ENCODE peak calls at places on chromosomes 16 and 17, in eight cellular contexts. N is kidney, M is ovary, K is Caco-2, O is suprapubic skin, Y is left ventricle myocardium inferior, D is body of pancreas, Z is HCT116. P is an unnamed sample. For H3K4me1, the result is how much of the 10 kb centered on the place peaks cover.

GRCh38 chr17:69443138-69443537 is 28.6 kb downstream of the MAP2K6 start:
- DNase-seq in N (no peak), M (no peak), K (no peak), O (no peak), Y (no peak), D (no peak), Z (no peak), P (no peak)

GRCh38 chr16:64196444-64196843 is 925.4 kb downstream of the CDH11 start:
- DNase-seq in N (no peak), M (no peak), K (no peak), O (no peak), Y (no peak), D (no peak), Z (no peak), P (no peak)

GRCh38 chr16:51591480-51591879 is 440.4 kb upstream of the SALL1 start:
- DNase-seq in N (no peak), M (no peak), K (no peak), O (no peak), Y (no peak), D (no peak), Z (no peak), P (no peak)

GRCh38 chr16:4391635-4392381 is 20.2 kb downstream of the VASN start:
- DNase-seq in N (no peak), M (no peak), K (no peak), O (no peak), Y (no peak), D (no peak), Z (no peak), P (no peak)

GRCh38 chr16:50360033-50360778 is 8.6 kb downstream of the BRD7 start:
- DNase-seq in N (no peak), M (no peak), K (no peak), O (no peak), Y (no peak), D (peak), Z (no peak), P (no peak)

GRCh38 chr17:81635431-81635830 is 1.5 kb downstream of the NPLOC4 start:
- DNase-seq in N (peak), M (no peak), K (no peak), O (no peak), Y (no peak), D (no peak), Z (peak), P (no peak)

GRCh38 chr16:65120811-65121721 is 797 bp downstream of the CDH11 start:
- DNase-seq in N (peak), M (peak), K (no peak), O (no peak), Y (peak), D (no peak), Z (no peak), P (peak)

GRCh38 chr16:53999841-54000240 is 286.7 kb downstream of the IRX3 start:
- DNase-seq in N (no peak), M (no peak), K (no peak), O (no peak), Y (no peak), D (no peak), Z (no peak), P (no peak)

GRCh38 chr16:10405386-10405939 is 19.6 kb downstream of the ATF7IP2 start:
- DNase-seq in N (no peak), M (no peak), K (no peak), O (no peak), Y (no peak), D (peak), Z (no peak), P (peak)

GRCh38 chr16:72400257-72401078 is 228.5 kb upstream of the PMFBP1 start:
- DNase-seq in N (no peak), M (no peak), K (peak), O (no peak), Y (no peak), D (peak), Z (peak), P (peak)

GRCh38 chr16:64615647-64616280 is 506.1 kb downstream of the CDH11 start:
- DNase-seq in N (no peak), M (no peak), K (no peak), O (no peak), Y (peak), D (peak), Z (no peak), P (peak)

GRCh38 chr17:76593964-76594363 is 8.3 kb upstream of the ST6GALNAC2 start:
- DNase-seq in N (no peak), M (no peak), K (no peak), O (no peak), Y (no peak), D (no peak), Z (no peak), P (no peak)

GRCh38 chr16:84055801-84056634 is 13.4 kb upstream of the SLC38A8 start:
- DNase-seq in N (peak), M (no peak), K (no peak), O (peak), Y (no peak), D (peak), Z (no peak), P (no peak)

GRCh38 chr17:12642034-12642433 is 23.7 kb upstream of the MYOCD start:
- DNase-seq in N (no peak), M (no peak), K (no peak), O (no peak), Y (no peak), D (no peak), Z (no peak), P (no peak)

DNA sequence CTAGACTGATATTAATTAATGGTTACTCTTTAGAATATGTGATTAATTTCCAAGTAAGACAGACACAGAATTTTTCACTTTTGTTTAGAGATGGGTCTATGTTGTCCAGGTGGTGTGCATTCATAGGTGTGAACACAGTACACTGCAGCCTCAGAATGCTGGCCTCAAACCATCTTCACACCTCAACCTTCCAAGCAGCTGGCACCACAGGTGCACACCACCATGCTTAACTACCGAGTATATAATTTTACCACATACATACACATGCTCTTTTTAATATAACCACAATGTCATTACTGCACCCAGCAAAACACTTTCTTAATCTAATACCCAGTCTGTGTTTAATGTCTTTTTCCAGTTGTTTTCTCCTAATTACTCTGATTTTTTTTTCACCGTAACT is 23.9 kb downstream of the N4BP1 start:
- DNase-seq in N (no peak), M (no peak), K (no peak), O (no peak), Y (no peak), D (no peak), Z (no peak), P (no peak)
- H3K4me1 ChIP-seq in N (under half), M (under half), K (under half), O (under half), Y (half or more), D (under half), Z (under half), P (under half)

GRCh38 chr16:20257234-20257633 is 70.1 kb downstream of the GP2 start:
- DNase-seq in N (no peak), M (no peak), K (no peak), O (no peak), Y (no peak), D (no peak), Z (no peak), P (no peak)
- TF ChIP-seq CTCF in N (no peak), M (no peak), K (no peak), O (no peak), Y (no peak), D (no peak), Z (no peak), P (no peak)

GRCh38 chr17:31321481-31321880 is at the start of gene EVI2A:
- DNase-seq in N (no peak), M (no peak), K (no peak), O (no peak), Y (no peak), D (no peak), Z (no peak), P (peak)
- H3K4me3 ChIP-seq in N (peak), M (no peak), K (no peak), O (peak), Y (peak), D (no peak), Z (no peak), P (peak)

GRCh38 chr17:57530508-57530907 is 214.6 kb downstream of the CCDC182 start:
- DNase-seq in N (no peak), M (no peak), K (no peak), O (no peak), Y (no peak), D (no peak), Z (no peak), P (no peak)
- H3K4me1 ChIP-seq in N (under half), M (under half), K (half or more), O (under half), Y (half or more), D (under half), Z (under half), P (under half)

GRCh38 chr17:32610943-32611342 is 124.2 kb downstream of the CDK5R1 start:
- DNase-seq in N (no peak), M (no peak), K (no peak), O (no peak), Y (no peak), D (no peak), Z (no peak), P (no peak)
- TF ChIP-seq CTCF in N (no peak), M (no peak), K (no peak), O (no peak), Y (no peak), D (no peak), Z (no peak), P (no peak)

GRCh38 chr17:27494192-27495091 is 38.2 kb downstream of the KSR1 start:
- DNase-seq in N (peak), M (no peak), K (peak), O (peak), Y (peak), D (peak), Z (peak), P (peak)
- H3K4me3 ChIP-seq in N (peak), M (no peak), K (peak), O (peak), Y (no peak), D (no peak), Z (peak), P (no peak)

GRCh38 chr16:29232811-29233704 is 173.5 kb downstream of the NPIPB11 start:
- DNase-seq in N (no peak), M (no peak), K (no peak), O (peak), Y (no peak), D (no peak), Z (no peak), P (no peak)
- H3K4me1 ChIP-seq in N (under half), M (under half), K (under half), O (under half), Y (under half), D (under half), Z (under half), P (under half)

GRCh38 chr16:57146735-57147134 is 39.1 kb downstream of the PSME3IP1 start:
- DNase-seq in N (no peak), M (no peak), K (no peak), O (peak), Y (no peak), D (no peak), Z (no peak), P (no peak)

GRCh38 chr16:57147381-57148191 is 38.3 kb downstream of the PSME3IP1 start:
- DNase-seq in N (no peak), M (no peak), K (no peak), O (no peak), Y (no peak), D (peak), Z (no peak), P (peak)

GRCh38 chr16:57150682-57151330 is 35.0 kb downstream of the PSME3IP1 start:
- DNase-seq in N (no peak), M (no peak), K (no peak), O (no peak), Y (no peak), D (peak), Z (no peak), P (no peak)

GRCh38 chr16:57149391-57149790 is 36.4 kb downstream of the PSME3IP1 start:
- DNase-seq in N (no peak), M (no peak), K (no peak), O (no peak), Y (no peak), D (no peak), Z (no peak), P (no peak)

GRCh38 chr16:57148481-57148880 is 37.4 kb downstream of the PSME3IP1 start:
- DNase-seq in N (no peak), M (no peak), K (no peak), O (no peak), Y (no peak), D (no peak), Z (no peak), P (no peak)
- TF ChIP-seq CTCF in N (no peak), M (no peak), K (no peak), O (no peak), Y (no peak), D (no peak), Z (no peak), P (no peak)

GRCh38 chr17:28811594-28812135 is 30.9 kb downstream of the FAM222B start:
- DNase-seq in N (no peak), M (no peak), K (no peak), O (no peak), Y (no peak), D (no peak), Z (peak), P (no peak)
- H3K4me3 ChIP-seq in N (peak), M (peak), K (peak), O (peak), Y (peak), D (peak), Z (peak), P (peak)